ENCODE peak calls at places on chromosomes 11 and 22, in four cellular contexts. I, N, Q and C are unnamed samples.

GRCh38 chr11:68773521-68774187 is 22.3 kb upstream of the TESMIN start:
- DNase-seq in I (no peak), N (no peak), Q (no peak), C (no peak)

GRCh38 chr11:68009391-68010000 is 631 bp upstream of the ALDH3B1 start:
- DNase-seq in N (no peak), Q (no peak), I (no peak), C (no peak)

GRCh38 chr11:66126808-66127555 is 56.9 kb downstream of the PACS1 start:
- DNase-seq in I (peak), N (peak), Q (peak), C (peak)

GRCh38 chr11:71937826-71938225 is 9.0 kb downstream of the RNF121 start:
- DNase-seq in Q (no peak), I (no peak), N (no peak), C (no peak)

GRCh38 chr11:131579932-131580387 is 209.5 kb downstream of the NTM start:
- DNase-seq in Q (no peak), I (no peak), N (peak), C (no peak)

GRCh38 chr11:2944953-2945756 is 15.9 kb upstream of the PHLDA2 start:
- DNase-seq in Q (no peak), N (peak), I (no peak), C (peak)

GRCh38 chr11:115572551-115572950 is 68.3 kb upstream of the CADM1 start:
- DNase-seq in N (no peak), I (no peak), Q (no peak), C (no peak)

GRCh38 chr11:1812274-1812673 is 22.5 kb upstream of the SYT8 start:
- DNase-seq in Q (no peak), N (no peak), I (no peak), C (no peak)

GRCh38 chr22:19495562-19496323 is 16.0 kb downstream of the CDC45 start:
- DNase-seq in N (no peak), Q (no peak), I (no peak), C (no peak)

GRCh38 chr22:38655532-38656255 is 498 bp downstream of the FAM227A start:
- DNase-seq in Q (no peak), N (no peak), I (no peak), C (peak)

GRCh38 chr11:74574563-74574962 is 17.8 kb upstream of the POLD3 start:
- DNase-seq in I (no peak), N (no peak), Q (no peak), C (no peak)

GRCh38 chr11:72454791-72455190 is 20.5 kb upstream of the CLPB start:
- DNase-seq in Q (no peak), I (no peak), N (no peak), C (no peak)

GRCh38 chr11:40867991-40868685 is 591.3 kb downstream of the LRRC4C start:
- DNase-seq in I (no peak), N (no peak), Q (no peak), C (no peak)

GRCh38 chr22:48721394-48721666 is 1106.3 kb downstream of the BRD1 start:
- DNase-seq in I (no peak), N (no peak), Q (no peak), C (no peak)

GRCh38 chr11:65444314-65445051 is 21.9 kb downstream of the NEAT1 start:
- DNase-seq in I (no peak), N (no peak), Q (no peak), C (no peak)

GRCh38 chr11:105489431-105489830 is 120.4 kb upstream of the GRIA4 start:
- DNase-seq in N (no peak), Q (no peak), I (no peak), C (peak)

GRCh38 chr11:14973621-14974020 is 1.5 kb upstream of the CALCA start:
- DNase-seq in N (peak), Q (no peak), I (no peak), C (peak)

GRCh38 chr22:46150615-46151423 is 493 bp downstream of the PPARA start:
- DNase-seq in Q (peak), I (peak), N (peak), C (no peak)

GRCh38 chr11:99424313-99425084 is 403.8 kb downstream of the CNTN5 start:
- DNase-seq in Q (no peak), N (no peak), I (no peak), C (no peak)

GRCh38 chr11:27611946-27612455 is 88.3 kb downstream of the BDNF start:
- DNase-seq in Q (no peak), I (no peak), N (peak), C (no peak)

GRCh38 chr11:128036556-128037093 is 550.7 kb downstream of the ETS1 start:
- DNase-seq in Q (no peak), N (peak), I (no peak), C (no peak)

GRCh38 chr22:28188480-28188879 is 269.4 kb upstream of the PITPNB start:
- DNase-seq in N (no peak), I (no peak), Q (no peak), C (no peak)

GRCh38 chr11:28860898-28861297 is 752.7 kb downstream of the METTL15 start:
- DNase-seq in I (no peak), Q (no peak), N (peak), C (no peak)

GRCh38 chr11:45834298-45834756 is 12.9 kb upstream of the CRY2 start:
- DNase-seq in I (no peak), N (no peak), Q (no peak), C (no peak)

GRCh38 chr11:110243804-110244203 is 52.6 kb downstream of the RDX start:
- DNase-seq in I (no peak), Q (no peak), N (no peak), C (no peak)

GRCh38 chr11:133898770-133899115 is 53.4 kb upstream of the SPATA19 start:
- DNase-seq in Q (no peak), I (no peak), N (no peak), C (no peak)

GRCh38 chr11:87809256-87809655 is 366.0 kb downstream of the RAB38 start:
- DNase-seq in Q (no peak), N (no peak), I (no peak), C (no peak)

GRCh38 chr11:64607381-64608259 is 16.6 kb downstream of the SLC22A12 start:
- DNase-seq in Q (no peak), I (no peak), N (peak), C (no peak)

GRCh38 chr22:21044931-21045584 is 688 bp upstream of the LRRC74B start:
- DNase-seq in N (peak), I (no peak), Q (no peak), C (peak)

GRCh38 chr11:75031771-75032549 is 43.2 kb downstream of the NEU3 start:
- DNase-seq in I (peak), N (peak), Q (peak), C (no peak)

GRCh38 chr11:78063440-78064181 is at the start of gene THRSP:
- DNase-seq in I (no peak), N (no peak), Q (no peak), C (no peak)